ENCODE peak calls at places on chromosomes 16 and 17, in eight cellular contexts. T is nephron progenitor cell; I is trophoblast cell; Q is body of pancreas; M is PC-9; G is NCI-H2081; E is adrenal gland; Z is stimulated activated CD4-positive, alpha-beta T cell treated with anti-CD3 and anti-CD28 coated beads, Interleukin-15, amount 100 ng/mL, for 1 hour. P is an unnamed sample.

GRCh38 chr17:7548585-7549400 is at the start of gene TNFSF12:
- DNase-seq in T (peak), I (peak), Q (peak), M (peak), G (no peak), E (peak), Z (peak), P (peak)

GRCh38 chr16:19396555-19397011 is 21.1 kb upstream of the TMC5 start:
- DNase-seq in T (no peak), I (peak), Q (peak), M (peak), G (peak), E (no peak), Z (no peak), P (no peak)

GRCh38 chr16:78836802-78837489 is 737.5 kb downstream of the WWOX start:
- DNase-seq in T (no peak), I (no peak), Q (no peak), M (no peak), G (no peak), E (no peak), Z (no peak), P (no peak)

GRCh38 chr16:16120382-16121184 is 102.7 kb downstream of the ABCC6 start:
- DNase-seq in T (no peak), I (no peak), Q (no peak), M (no peak), G (peak), E (peak), Z (no peak), P (no peak)

GRCh38 chr16:87384162-87384999 is 805 bp upstream of the FBXO31 start:
- DNase-seq in T (peak), I (peak), Q (peak), M (peak), G (peak), E (peak), Z (no peak), P (peak)

GRCh38 chr17:75047398-75048098 is 523 bp downstream of the KCTD2 start:
- DNase-seq in T (peak), I (peak), Q (peak), M (peak), G (no peak), E (peak), Z (peak), P (peak)

GRCh38 chr16:89613954-89614459 is 565 bp downstream of the DPEP1 start:
- DNase-seq in T (no peak), I (no peak), Q (no peak), M (no peak), G (no peak), E (no peak), Z (no peak), P (no peak)

GRCh38 chr16:68893710-68894705 is 50.7 kb downstream of the TANGO6 start:
- DNase-seq in T (peak), I (no peak), Q (peak), M (no peak), G (no peak), E (no peak), Z (no peak), P (no peak)

GRCh38 chr16:73483934-73484712 is 436.2 kb upstream of the ZFHX3 start:
- DNase-seq in T (no peak), I (no peak), Q (no peak), M (no peak), G (no peak), E (no peak), Z (no peak), P (no peak)

GRCh38 chr17:44112284-44113280 is 10.9 kb downstream of the HDAC5 start:
- DNase-seq in T (no peak), I (no peak), Q (peak), M (no peak), G (no peak), E (peak), Z (no peak), P (no peak)

GRCh38 chr16:76970087-76970744 is 220.8 kb upstream of the MON1B start:
- DNase-seq in T (no peak), I (peak), Q (no peak), M (peak), G (no peak), E (peak), Z (no peak), P (no peak)

GRCh38 chr17:20935740-20936139 is 107.1 kb downstream of the USP22 start:
- DNase-seq in T (no peak), I (no peak), Q (no peak), M (no peak), G (no peak), E (no peak), Z (no peak), P (no peak)

GRCh38 chr16:55207679-55208294 is 116.2 kb upstream of the IRX6 start:
- DNase-seq in T (no peak), I (no peak), Q (peak), M (no peak), G (no peak), E (peak), Z (no peak), P (no peak)

GRCh38 chr16:23907457-23907902 is 71.7 kb downstream of the PRKCB start:
- DNase-seq in T (no peak), I (no peak), Q (no peak), M (no peak), G (no peak), E (no peak), Z (no peak), P (no peak)

GRCh38 chr17:15444805-15445204 is 22.6 kb downstream of the CDRT4 start:
- DNase-seq in T (no peak), I (peak), Q (no peak), M (no peak), G (no peak), E (peak), Z (no peak), P (no peak)

GRCh38 chr17:74842146-74842598 is 17.5 kb downstream of the GRIN2C start:
- DNase-seq in T (no peak), I (no peak), Q (no peak), M (no peak), G (no peak), E (peak), Z (no peak), P (no peak)

P was measured in mesenteric fat pad.